ENCODE peak calls at places on chromosomes 1 and 21, in eight cellular contexts. W, H, Z, T, F, U, Q and G are unnamed samples.

GRCh38 chr1:236535656-236536293 is 12.0 kb downstream of the LGALS8 start:
- DNase-seq in Q (peak), U (no peak), Z (no peak), F (no peak), H (no peak), W (no peak), T (no peak), G (no peak)

GRCh38 chr21:44871576-44872265 is 1.8 kb downstream of the PTTG1IP start:
- DNase-seq in Z (no peak), W (no peak), U (peak), H (no peak), T (no peak), Q (peak), F (peak), G (no peak)

GRCh38 chr1:2983706-2984398 is 37.4 kb upstream of the ACTRT2 start:
- DNase-seq in F (no peak), H (no peak), T (no peak), W (no peak), Q (no peak), U (no peak), Z (no peak), G (peak)

GRCh38 chr1:22844621-22845020 is 128.0 kb downstream of the LACTBL1 start:
- DNase-seq in Z (no peak), T (no peak), W (no peak), Q (no peak), H (no peak), U (no peak), F (no peak), G (no peak)

GRCh38 chr1:230120949-230121381 is 53.9 kb downstream of the GALNT2 start:
- DNase-seq in F (peak), W (peak), T (no peak), Q (no peak), Z (no peak), H (peak), U (peak), G (peak)

GRCh38 chr1:215567491-215568286 is 585 bp downstream of the KCTD3 start:
- DNase-seq in W (peak), Z (peak), H (peak), Q (peak), U (peak), F (peak), T (no peak), G (no peak)

GRCh38 chr1:186655877-186656276 is 24.3 kb downstream of the PTGS2 start:
- DNase-seq in H (no peak), W (no peak), Q (no peak), F (no peak), U (no peak), T (no peak), Z (no peak), G (no peak)

GRCh38 chr1:233523047-233523446 is 90.9 kb upstream of the KCNK1 start:
- DNase-seq in W (no peak), Q (no peak), Z (no peak), F (no peak), H (no peak), T (no peak), U (no peak), G (no peak)

GRCh38 chr1:63909511-63909910 is 135.7 kb downstream of the ROR1 start:
- DNase-seq in U (no peak), F (no peak), H (no peak), Q (no peak), T (no peak), W (no peak), Z (no peak), G (no peak)

GRCh38 chr1:50147451-50147850 is 38.7 kb downstream of the ELAVL4 start:
- DNase-seq in U (no peak), W (no peak), Z (no peak), F (no peak), H (no peak), Q (no peak), T (no peak), G (no peak)

GRCh38 chr1:94401206-94401605 is 17.0 kb upstream of the ABCD3 start:
- DNase-seq in H (no peak), Q (no peak), T (no peak), F (no peak), W (no peak), Z (peak), U (no peak), G (no peak)

GRCh38 chr1:6185151-6185550 is 5.0 kb upstream of the CHD5 start:
- DNase-seq in T (no peak), Q (no peak), U (no peak), F (no peak), Z (no peak), W (no peak), H (no peak), G (no peak)

GRCh38 chr1:226443033-226443432 is 35.1 kb upstream of the PARP1 start:
- DNase-seq in T (no peak), F (no peak), Q (no peak), W (no peak), Z (no peak), H (no peak), U (no peak), G (no peak)

GRCh38 chr1:39026947-39027507 is 877 bp downstream of the NDUFS5 start:
- DNase-seq in T (no peak), U (no peak), F (no peak), H (no peak), W (no peak), Q (no peak), Z (no peak), G (no peak)

GRCh38 chr21:38937844-38938243 is 132.1 kb downstream of the ETS2 start:
- DNase-seq in Q (no peak), F (no peak), Z (no peak), H (no peak), U (no peak), T (no peak), W (no peak), G (no peak)

GRCh38 chr21:41901782-41902181 is 22.6 kb upstream of the PRDM15 start:
- DNase-seq in F (no peak), H (no peak), Q (no peak), U (no peak), T (no peak), W (no peak), Z (no peak), G (no peak)

GRCh38 chr1:15014521-15014920 is 139.0 kb upstream of the TMEM51 start:
- DNase-seq in H (no peak), W (no peak), Q (no peak), Z (no peak), U (no peak), F (peak), T (no peak), G (no peak)

DNA sequence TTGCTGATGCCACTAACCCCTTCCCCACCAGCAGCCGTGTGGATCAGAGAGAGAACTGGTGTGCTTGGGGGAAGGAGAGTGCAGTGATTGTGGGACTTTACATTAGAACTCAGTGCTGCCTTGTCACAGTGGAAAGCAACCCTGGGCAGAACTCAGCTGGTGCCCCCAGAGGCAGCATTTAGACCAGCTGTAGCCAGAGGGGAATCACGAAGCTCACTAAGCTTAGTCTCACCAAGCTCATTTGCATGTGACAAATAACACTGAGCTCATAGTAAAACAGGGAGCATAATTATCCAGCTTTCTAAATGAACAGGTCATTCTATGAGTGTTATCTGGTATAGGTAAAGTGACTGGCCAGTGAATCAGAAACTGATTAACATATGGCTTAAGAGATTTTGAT is 9.8 kb upstream of the SMAP2 start:
- DNase-seq in F (no peak), Q (no peak), T (peak), W (no peak), Z (no peak), H (no peak), U (no peak), G (peak)
- TF ChIP-seq CTCF in F (no peak), Q (no peak), T (no peak), W (no peak), Z (no peak), H (no peak), U (no peak), G (peak)

DNA sequence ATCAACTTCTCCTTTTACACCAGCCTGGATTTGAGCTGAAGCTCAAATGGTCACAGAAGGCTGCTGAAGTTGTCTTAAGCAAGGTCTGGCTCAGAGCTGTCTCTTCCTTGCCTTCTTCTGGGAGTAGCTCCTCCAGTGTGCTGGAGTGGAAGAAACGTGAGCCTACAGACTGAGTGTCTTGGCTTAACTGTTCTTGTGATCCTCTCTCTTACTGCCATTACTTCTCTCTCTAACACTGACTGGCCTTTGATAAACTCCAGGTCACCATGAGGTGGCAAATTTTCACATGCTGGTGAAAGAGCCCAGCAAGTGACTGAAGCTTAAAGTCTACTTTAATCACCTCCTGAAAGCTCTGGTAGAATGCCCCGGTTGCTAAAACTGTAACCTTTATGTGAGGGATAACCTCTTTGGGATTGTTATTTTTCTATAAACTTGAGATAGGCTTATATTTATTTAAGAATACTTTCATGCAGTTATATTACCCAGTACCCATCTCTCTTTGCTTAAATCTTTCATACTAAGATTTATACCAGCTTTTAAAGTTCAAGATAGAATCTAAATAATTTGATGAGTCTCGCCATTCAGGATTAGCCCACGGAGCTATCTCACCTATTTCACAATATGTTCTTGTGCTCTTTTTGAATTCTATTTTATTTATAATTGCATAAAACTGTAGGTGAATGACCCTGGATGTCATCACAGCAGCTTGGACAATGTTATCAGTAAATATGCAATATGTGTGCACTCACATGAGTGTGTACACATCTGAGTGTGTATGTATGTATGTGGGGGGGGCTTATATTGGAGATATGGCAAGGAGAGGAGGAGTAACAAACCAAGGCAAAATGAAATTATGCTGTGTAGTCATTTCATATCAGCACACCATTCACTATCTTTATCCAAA is 924.0 kb downstream of the LTN1 start:
- DNase-seq in U (no peak), W (no peak), H (no peak), Z (no peak), F (no peak), Q (peak), T (no peak), G (no peak)
- TF ChIP-seq CTCF in U (no peak), W (no peak), H (no peak), Z (no peak), F (no peak), Q (no peak), T (no peak), G (no peak)

DNA sequence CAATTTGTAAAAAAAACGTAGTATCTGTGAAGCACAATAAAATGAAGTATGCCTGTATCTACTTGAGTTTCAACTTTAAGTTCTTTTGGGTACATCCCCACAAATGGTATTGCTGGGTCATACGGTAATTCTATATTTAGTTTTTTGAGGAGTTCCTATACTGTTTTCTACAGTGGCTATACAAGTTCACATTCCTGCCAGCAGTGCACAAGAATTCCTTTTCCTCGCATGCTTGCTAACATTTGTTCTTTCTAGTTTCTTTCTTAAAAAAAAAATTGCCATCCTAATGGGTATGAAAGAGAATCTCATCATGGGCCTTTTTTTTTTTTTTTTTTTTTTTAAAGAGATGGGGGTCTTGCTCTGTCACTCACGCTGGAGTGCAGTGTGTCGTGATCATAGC is 41.9 kb downstream of the UCK2 start:
- DNase-seq in F (no peak), Z (no peak), W (no peak), U (no peak), Q (no peak), T (no peak), H (no peak), G (no peak)
- TF ChIP-seq CTCF in F (no peak), Z (no peak), W (no peak), U (no peak), Q (peak), T (peak), H (no peak), G (no peak)

GRCh38 chr1:151403612-151404011 is 4.2 kb downstream of the PSMB4 start:
- DNase-seq in H (no peak), Q (no peak), Z (no peak), W (no peak), F (no peak), T (no peak), U (no peak), G (no peak)

GRCh38 chr1:151402764-151403163 is 3.4 kb downstream of the PSMB4 start:
- DNase-seq in F (no peak), Z (no peak), H (no peak), U (no peak), W (no peak), Q (no peak), T (no peak), G (no peak)

GRCh38 chr1:151401860-151402259 is 2.5 kb downstream of the PSMB4 start:
- DNase-seq in T (no peak), U (no peak), Q (no peak), F (no peak), Z (no peak), W (no peak), H (no peak), G (no peak)

GRCh38 chr1:151406176-151406575 is 6.8 kb downstream of the PSMB4 start:
- DNase-seq in W (no peak), T (no peak), Z (no peak), H (no peak), F (no peak), U (no peak), Q (no peak), G (no peak)

DNA sequence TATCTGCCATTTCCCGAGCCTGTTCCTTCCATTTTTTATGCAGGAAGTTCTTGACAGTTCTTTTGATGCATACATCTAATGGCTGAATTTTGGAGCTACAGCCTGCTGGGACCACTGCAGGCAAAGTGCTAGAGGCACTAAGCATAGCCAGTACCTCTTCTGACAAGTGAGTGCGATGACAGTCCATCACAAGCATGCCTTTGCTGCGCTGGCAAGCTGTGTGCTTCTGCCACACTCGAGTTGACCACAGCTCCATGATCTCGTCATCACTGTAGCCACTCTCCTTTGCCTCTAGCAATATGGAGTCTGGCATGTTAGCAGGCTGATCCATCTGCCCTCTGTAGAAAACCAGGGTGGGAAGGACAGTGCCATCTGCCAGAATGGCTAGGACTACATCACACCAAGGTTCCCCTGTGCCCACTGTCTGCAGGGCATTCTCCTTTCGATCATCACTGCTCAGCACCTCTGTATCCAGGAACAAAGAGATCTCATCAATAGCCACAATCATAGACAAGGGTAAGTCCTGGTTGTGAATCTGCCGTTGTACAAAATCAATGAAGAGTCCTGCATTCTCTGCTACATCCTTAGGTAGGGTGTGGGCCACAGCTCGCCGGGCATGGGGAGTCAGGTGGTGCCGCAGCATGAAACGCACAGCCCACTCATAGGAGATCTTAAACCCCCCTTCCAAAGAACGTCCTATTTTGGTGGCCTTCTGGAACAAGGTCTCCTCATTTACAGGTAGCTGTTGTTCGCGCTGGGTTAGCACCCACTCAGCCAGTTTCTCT is 6.0 kb downstream of the PSMB4 start:
- DNase-seq in W (no peak), H (no peak), Q (no peak), Z (no peak), T (no peak), U (no peak), F (no peak), G (no peak)
- TF ChIP-seq CTCF in W (no peak), H (no peak), Q (no peak), Z (no peak), T (no peak), U (no peak), F (no peak), G (no peak)

GRCh38 chr1:190323530-190323929 is 154.1 kb downstream of the BRINP3 start:
- DNase-seq in W (no peak), Z (no peak), F (no peak), H (no peak), U (no peak), Q (no peak), T (no peak), G (no peak)

DNA sequence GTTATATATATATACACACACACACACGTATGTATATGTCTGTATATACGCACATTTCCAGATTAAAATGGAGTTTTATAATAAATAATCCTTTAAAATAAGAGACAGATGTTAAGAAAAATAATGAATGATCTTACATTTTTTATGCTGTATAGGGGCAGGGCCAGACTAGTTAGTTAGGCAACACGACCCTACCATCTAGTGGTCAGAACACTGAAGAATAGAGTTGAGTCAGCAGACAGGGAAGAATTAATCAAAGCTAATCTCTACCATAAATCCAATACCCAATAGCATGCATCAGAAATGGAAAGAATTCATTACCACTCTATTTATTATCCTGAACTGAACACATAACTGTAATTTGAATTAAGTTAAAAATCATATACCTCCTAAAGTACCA is 156.7 kb downstream of the BRINP3 start:
- DNase-seq in W (no peak), T (no peak), F (peak), Q (peak), Z (no peak), U (no peak), H (no peak), G (no peak)
- TF ChIP-seq CTCF in W (peak), T (peak), F (peak), Q (peak), Z (no peak), U (no peak), H (peak), G (no peak)